ENCODE peak calls at places on chromosomes 6 and 20, in eight cellular contexts. One of them, this sample, is unnamed.

GRCh38 chr6:3119040-3119723 is 671 bp downstream of the BPHL start:
- DNase-seq in AML-193: no peak
- DNase-seq in IMR-90: peak
- DNase-seq in NCI-H2171: no peak
- DNase-seq in right cardiac atrium: no peak
- DNase-seq in ELR: peak
- DNase-seq in NCI-H510A: no peak
- DNase-seq in NCI-H526: peak
- DNase-seq in this sample: peak

GRCh38 chr20:60331688-60332300 is 373.6 kb downstream of the CDH26 start:
- DNase-seq in NCI-H2171: no peak
- DNase-seq in NCI-H526: no peak
- DNase-seq in AML-193: no peak
- DNase-seq in ELR: no peak
- DNase-seq in NCI-H510A: no peak
- DNase-seq in right cardiac atrium: no peak
- DNase-seq in IMR-90: no peak
- DNase-seq in this sample: no peak

GRCh38 chr6:100968934-100969333 is 87.8 kb upstream of the ASCC3 start:
- DNase-seq in NCI-H526: no peak
- DNase-seq in NCI-H510A: no peak
- DNase-seq in NCI-H2171: peak
- DNase-seq in IMR-90: no peak
- DNase-seq in ELR: no peak
- DNase-seq in right cardiac atrium: no peak
- DNase-seq in AML-193: no peak
- DNase-seq in this sample: no peak

GRCh38 chr20:13452470-13453124 is 186.1 kb downstream of the TASP1 start:
- DNase-seq in NCI-H2171: no peak
- DNase-seq in IMR-90: no peak
- DNase-seq in ELR: no peak
- DNase-seq in NCI-H526: no peak
- DNase-seq in AML-193: no peak
- DNase-seq in NCI-H510A: no peak
- DNase-seq in right cardiac atrium: no peak
- DNase-seq in this sample: no peak

GRCh38 chr6:27286141-27286540 is 25.9 kb downstream of the POM121L2 start:
- DNase-seq in NCI-H2171: no peak
- DNase-seq in ELR: peak
- DNase-seq in AML-193: no peak
- DNase-seq in IMR-90: no peak
- DNase-seq in NCI-H510A: no peak
- DNase-seq in NCI-H526: no peak
- DNase-seq in right cardiac atrium: no peak
- DNase-seq in this sample: peak

GRCh38 chr6:42084889-42085288 is 34.6 kb downstream of the TAF8 start:
- DNase-seq in NCI-H2171: no peak
- DNase-seq in AML-193: no peak
- DNase-seq in NCI-H510A: no peak
- DNase-seq in right cardiac atrium: no peak
- DNase-seq in ELR: peak
- DNase-seq in NCI-H526: no peak
- DNase-seq in IMR-90: peak
- DNase-seq in this sample: no peak

GRCh38 chr20:59431014-59431413 is 130.6 kb downstream of the EDN3 start:
- DNase-seq in NCI-H510A: no peak
- DNase-seq in NCI-H526: no peak
- DNase-seq in IMR-90: no peak
- DNase-seq in right cardiac atrium: no peak
- DNase-seq in NCI-H2171: no peak
- DNase-seq in ELR: no peak
- DNase-seq in AML-193: no peak
- DNase-seq in this sample: no peak

GRCh38 chr6:53530346-53530745 is 14.6 kb downstream of the GCLC start:
- DNase-seq in NCI-H510A: no peak
- DNase-seq in IMR-90: peak
- DNase-seq in NCI-H526: peak
- DNase-seq in right cardiac atrium: no peak
- DNase-seq in ELR: peak
- DNase-seq in AML-193: no peak
- DNase-seq in NCI-H2171: no peak
- DNase-seq in this sample: peak

GRCh38 chr6:77573843-77574242 is 79.0 kb upstream of the MEI4 start:
- DNase-seq in NCI-H510A: no peak
- DNase-seq in NCI-H526: no peak
- DNase-seq in IMR-90: no peak
- DNase-seq in NCI-H2171: no peak
- DNase-seq in AML-193: no peak
- DNase-seq in right cardiac atrium: no peak
- DNase-seq in ELR: no peak
- DNase-seq in this sample: no peak

GRCh38 chr20:60262967-60263603 is 304.9 kb downstream of the CDH26 start:
- DNase-seq in right cardiac atrium: peak
- DNase-seq in ELR: peak
- DNase-seq in AML-193: peak
- DNase-seq in NCI-H526: peak
- DNase-seq in NCI-H510A: no peak
- DNase-seq in IMR-90: no peak
- DNase-seq in NCI-H2171: no peak
- DNase-seq in this sample: peak

GRCh38 chr20:10986586-10986985 is 312.8 kb upstream of the JAG1 start:
- DNase-seq in AML-193: no peak
- DNase-seq in IMR-90: peak
- DNase-seq in NCI-H526: no peak
- DNase-seq in NCI-H510A: no peak
- DNase-seq in right cardiac atrium: no peak
- DNase-seq in NCI-H2171: no peak
- DNase-seq in ELR: no peak
- DNase-seq in this sample: no peak

GRCh38 chr6:89972024-89972381 is 77.7 kb downstream of the GJA10 start:
- DNase-seq in right cardiac atrium: no peak
- DNase-seq in ELR: no peak
- DNase-seq in IMR-90: no peak
- DNase-seq in NCI-H2171: no peak
- DNase-seq in NCI-H510A: no peak
- DNase-seq in AML-193: no peak
- DNase-seq in NCI-H526: no peak
- DNase-seq in this sample: no peak

GRCh38 chr6:160028487-160029275 is 59.8 kb downstream of the IGF2R start:
- DNase-seq in NCI-H2171: no peak
- DNase-seq in AML-193: no peak
- DNase-seq in ELR: no peak
- DNase-seq in IMR-90: no peak
- DNase-seq in right cardiac atrium: no peak
- DNase-seq in NCI-H526: no peak
- DNase-seq in NCI-H510A: no peak
- DNase-seq in this sample: no peak

GRCh38 chr20:37525810-37526209 is 1.9 kb downstream of the BLCAP start:
- DNase-seq in ELR: no peak
- DNase-seq in right cardiac atrium: no peak
- DNase-seq in NCI-H510A: no peak
- DNase-seq in NCI-H526: no peak
- DNase-seq in IMR-90: no peak
- DNase-seq in AML-193: no peak
- DNase-seq in NCI-H2171: no peak
- DNase-seq in this sample: no peak

GRCh38 chr6:3671382-3671781 is 80.1 kb downstream of the PXDC1 start:
- DNase-seq in NCI-H510A: no peak
- DNase-seq in AML-193: no peak
- DNase-seq in right cardiac atrium: no peak
- DNase-seq in NCI-H2171: no peak
- DNase-seq in ELR: no peak
- DNase-seq in IMR-90: no peak
- DNase-seq in NCI-H526: no peak
- DNase-seq in this sample: no peak

GRCh38 chr6:21085643-21086042 is 507.9 kb upstream of the SOX4 start:
- DNase-seq in NCI-H2171: no peak
- DNase-seq in ELR: no peak
- DNase-seq in NCI-H526: no peak
- DNase-seq in right cardiac atrium: no peak
- DNase-seq in IMR-90: no peak
- DNase-seq in NCI-H510A: no peak
- DNase-seq in AML-193: no peak
- DNase-seq in this sample: no peak

GRCh38 chr6:23600118-23600517 is 525.9 kb upstream of the NRSN1 start:
- DNase-seq in IMR-90: no peak
- DNase-seq in ELR: no peak
- DNase-seq in right cardiac atrium: no peak
- DNase-seq in AML-193: no peak
- DNase-seq in NCI-H526: no peak
- DNase-seq in NCI-H510A: no peak
- DNase-seq in NCI-H2171: no peak
- DNase-seq in this sample: no peak

GRCh38 chr20:63183422-63184146 is 32.3 kb downstream of the YTHDF1 start:
- DNase-seq in ELR: peak
- DNase-seq in NCI-H2171: no peak
- DNase-seq in IMR-90: no peak
- DNase-seq in right cardiac atrium: no peak
- DNase-seq in NCI-H526: no peak
- DNase-seq in AML-193: peak
- DNase-seq in NCI-H510A: no peak
- DNase-seq in this sample: peak

GRCh38 chr6:144777249-144777648 is 492.1 kb downstream of the UTRN start:
- DNase-seq in right cardiac atrium: no peak
- DNase-seq in NCI-H526: no peak
- DNase-seq in NCI-H510A: no peak
- DNase-seq in IMR-90: no peak
- DNase-seq in NCI-H2171: no peak
- DNase-seq in AML-193: no peak
- DNase-seq in ELR: no peak
- DNase-seq in this sample: no peak

GRCh38 chr6:22959571-22959970 is 390.2 kb downstream of the HDGFL1 start:
- DNase-seq in NCI-H2171: no peak
- DNase-seq in right cardiac atrium: no peak
- DNase-seq in NCI-H526: no peak
- DNase-seq in IMR-90: no peak
- DNase-seq in ELR: no peak
- DNase-seq in NCI-H510A: no peak
- DNase-seq in AML-193: no peak
- DNase-seq in this sample: no peak

GRCh38 chr6:135667694-135668455 is 170.3 kb upstream of the AHI1 start:
- DNase-seq in AML-193: no peak
- DNase-seq in ELR: peak
- DNase-seq in IMR-90: peak
- DNase-seq in right cardiac atrium: peak
- DNase-seq in NCI-H2171: no peak
- DNase-seq in NCI-H510A: peak
- DNase-seq in NCI-H526: no peak
- DNase-seq in this sample: peak

GRCh38 chr6:36856277-36856676 is 17.0 kb upstream of the CPNE5 start:
- DNase-seq in NCI-H526: no peak
- DNase-seq in NCI-H2171: no peak
- DNase-seq in right cardiac atrium: peak
- DNase-seq in IMR-90: no peak
- DNase-seq in NCI-H510A: no peak
- DNase-seq in ELR: no peak
- DNase-seq in AML-193: no peak
- DNase-seq in this sample: peak

GRCh38 chr6:10837009-10837691 is 1.2 kb downstream of the MAK start:
- DNase-seq in NCI-H510A: no peak
- DNase-seq in NCI-H2171: no peak
- DNase-seq in NCI-H526: no peak
- DNase-seq in AML-193: no peak
- DNase-seq in ELR: peak
- DNase-seq in IMR-90: no peak
- DNase-seq in right cardiac atrium: peak
- DNase-seq in this sample: peak

GRCh38 chr6:44002591-44003344 is 124.5 kb downstream of the MRPL14 start:
- DNase-seq in IMR-90: peak
- DNase-seq in ELR: peak
- DNase-seq in NCI-H2171: peak
- DNase-seq in AML-193: no peak
- DNase-seq in NCI-H526: peak
- DNase-seq in right cardiac atrium: peak
- DNase-seq in NCI-H510A: no peak
- DNase-seq in this sample: peak

GRCh38 chr20:64188682-64189529 is 24.7 kb downstream of the MYT1 start:
- DNase-seq in ELR: peak
- DNase-seq in NCI-H526: peak
- DNase-seq in AML-193: no peak
- DNase-seq in NCI-H2171: no peak
- DNase-seq in right cardiac atrium: no peak
- DNase-seq in IMR-90: peak
- DNase-seq in NCI-H510A: no peak
- DNase-seq in this sample: peak

GRCh38 chr6:4973415-4973814 is 30.4 kb downstream of the RPP40 start:
- DNase-seq in right cardiac atrium: no peak
- DNase-seq in AML-193: no peak
- DNase-seq in NCI-H510A: no peak
- DNase-seq in NCI-H526: no peak
- DNase-seq in NCI-H2171: no peak
- DNase-seq in IMR-90: no peak
- DNase-seq in ELR: no peak
- DNase-seq in this sample: no peak

GRCh38 chr6:82270791-82271392 is 23.3 kb upstream of the IBTK start:
- DNase-seq in ELR: peak
- DNase-seq in NCI-H510A: no peak
- DNase-seq in NCI-H2171: peak
- DNase-seq in IMR-90: peak
- DNase-seq in NCI-H526: peak
- DNase-seq in AML-193: peak
- DNase-seq in right cardiac atrium: no peak
- DNase-seq in this sample: peak

GRCh38 chr20:6566821-6567220 is 200.7 kb upstream of the BMP2 start:
- DNase-seq in NCI-H526: no peak
- DNase-seq in IMR-90: peak
- DNase-seq in NCI-H2171: no peak
- DNase-seq in NCI-H510A: no peak
- DNase-seq in ELR: peak
- DNase-seq in AML-193: no peak
- DNase-seq in right cardiac atrium: no peak
- DNase-seq in this sample: peak

GRCh38 chr6:118325220-118325860 is 222.8 kb upstream of the PLN start:
- DNase-seq in NCI-H510A: no peak
- DNase-seq in AML-193: no peak
- DNase-seq in IMR-90: peak
- DNase-seq in right cardiac atrium: peak
- DNase-seq in NCI-H2171: no peak
- DNase-seq in ELR: peak
- DNase-seq in NCI-H526: no peak
- DNase-seq in this sample: peak

GRCh38 chr6:47437592-47437991 is 40.0 kb upstream of the CD2AP start:
- DNase-seq in AML-193: no peak
- DNase-seq in ELR: no peak
- DNase-seq in NCI-H2171: no peak
- DNase-seq in NCI-H510A: no peak
- DNase-seq in NCI-H526: no peak
- DNase-seq in IMR-90: no peak
- DNase-seq in right cardiac atrium: no peak
- DNase-seq in this sample: no peak

GRCh38 chr6:14804444-14805210 is 441.2 kb upstream of the JARID2 start:
- DNase-seq in AML-193: no peak
- DNase-seq in IMR-90: peak
- DNase-seq in right cardiac atrium: peak
- DNase-seq in ELR: peak
- DNase-seq in NCI-H510A: no peak
- DNase-seq in NCI-H526: no peak
- DNase-seq in NCI-H2171: no peak
- DNase-seq in this sample: peak

GRCh38 chr6:46969206-46969605 is 47.5 kb upstream of the ADGRF5 start:
- DNase-seq in NCI-H2171: no peak
- DNase-seq in AML-193: no peak
- DNase-seq in IMR-90: no peak
- DNase-seq in NCI-H526: no peak
- DNase-seq in right cardiac atrium: no peak
- DNase-seq in ELR: peak
- DNase-seq in NCI-H510A: no peak
- DNase-seq in this sample: peak

GRCh38 chr6:159098636-159099106 is 53.9 kb upstream of the TAGAP start:
- DNase-seq in IMR-90: no peak
- DNase-seq in NCI-H510A: no peak
- DNase-seq in AML-193: no peak
- DNase-seq in right cardiac atrium: no peak
- DNase-seq in NCI-H2171: no peak
- DNase-seq in ELR: no peak
- DNase-seq in NCI-H526: no peak
- DNase-seq in this sample: no peak